ENCODE peak calls at places on chromosomes 11 and 22, in seven cellular contexts. U, F, R, M, B, H and G are unnamed samples.

GRCh38 chr11:29009426-29009825 is 901.2 kb downstream of the METTL15 start:
- DNase-seq in U (no peak), F (no peak), R (peak; percentile 18), M (no peak), B (no peak), H (no peak), G (no peak)

GRCh38 chr11:76769645-76770586 is 13.2 kb upstream of the TSKU start:
- DNase-seq in U (no peak), F (no peak), R (no peak), M (peak; percentile 63), B (no peak), H (peak; percentile 78), G (no peak)

GRCh38 chr11:8832571-8833260 is 78.3 kb upstream of the AKIP1 start:
- DNase-seq in U (no peak), F (peak; percentile 88), R (peak; percentile 37), M (peak; percentile 71), B (no peak), H (peak; percentile 69), G (no peak)

GRCh38 chr11:58060939-58061672 is 30.4 kb downstream of the OR6Q1 start:
- DNase-seq in U (no peak), F (peak; percentile 39), R (no peak), M (no peak), B (no peak), H (no peak), G (no peak)

GRCh38 chr11:6362868-6363678 is 27.2 kb upstream of the SMPD1 start:
- DNase-seq in U (peak; percentile 30), F (peak; percentile 91), R (peak; percentile 65), M (peak; percentile 84), B (peak; percentile 64), H (peak; percentile 87), G (peak; percentile 77)

GRCh38 chr11:10197091-10197490 is 96.9 kb downstream of the SBF2 start:
- DNase-seq in U (no peak), F (peak; percentile 51), R (no peak), M (no peak), B (no peak), H (no peak), G (no peak)

GRCh38 chr11:36192723-36193619 is 96.3 kb downstream of the COMMD9 start:
- DNase-seq in U (no peak), F (no peak), R (no peak), M (no peak), B (no peak), H (no peak), G (no peak)

GRCh38 chr11:1019321-1019910 is 17.1 kb downstream of the MUC6 start:
- DNase-seq in U (no peak), F (no peak), R (no peak), M (no peak), B (no peak), H (no peak), G (no peak)

GRCh38 chr22:39932918-39933649 is 27.1 kb upstream of the TMA7B start:
- DNase-seq in U (no peak), F (peak; percentile 16), R (no peak), M (peak; percentile 27), B (no peak), H (no peak), G (no peak)

GRCh38 chr11:27161071-27161470 is 120.5 kb downstream of the BBOX1 start:
- DNase-seq in U (no peak), F (no peak), R (no peak), M (no peak), B (no peak), H (no peak), G (no peak)

GRCh38 chr11:125990244-125990643 is 44.4 kb downstream of the VSIG10L2 start:
- DNase-seq in U (no peak), F (peak; percentile 64), R (peak; percentile 59), M (peak; percentile 5), B (no peak), H (no peak), G (no peak)

GRCh38 chr11:70703141-70704052 is 305.1 kb downstream of the CTTN start:
- DNase-seq in U (no peak), F (no peak), R (no peak), M (no peak), B (no peak), H (peak; percentile 51), G (no peak)

GRCh38 chr11:128695539-128696221 is 1.8 kb downstream of the FLI1 start:
- DNase-seq in U (no peak), F (no peak), R (no peak), M (no peak), B (peak; percentile 63), H (no peak), G (no peak)

GRCh38 chr11:2551131-2551530 is 106.3 kb downstream of the KCNQ1 start:
- DNase-seq in U (no peak), F (no peak), R (no peak), M (no peak), B (no peak), H (peak; percentile 34), G (no peak)